ENCODE peak calls at places on chromosomes 13 and 19, in ten cellular contexts. P is neural progenitor cell, Y is dorsolateral prefrontal cortex, D is transverse colon, K is activated B cell treated with CpG ODN at 0.5 μM for 24 hours, F is hepatocyte, L is ovary, H is tibial artery, Z is epithelial cell of esophagus, V is Calu3. Q is an unnamed sample.

GRCh38 chr13:92602560-92602959 is 624.0 kb upstream of the GPC6 start:
- DNase-seq in P (no peak), Y (no peak), D (no peak), K (no peak), F (no peak), L (no peak), H (no peak), Z (peak; percentile 27), V (no peak), Q (no peak)

GRCh38 chr13:20616059-20616797 is 49.3 kb downstream of the IFT88 start:
- DNase-seq in P (no peak), Y (no peak), D (no peak), K (no peak), F (no peak), L (no peak), H (no peak), Z (peak; percentile 83), V (no peak), Q (no peak)

GRCh38 chr13:41930154-41930553 is 30.8 kb downstream of the VWA8 start:
- DNase-seq in P (no peak), Y (no peak), D (no peak), K (no peak), F (no peak), L (no peak), H (no peak), Z (no peak), V (no peak), Q (no peak)

GRCh38 chr13:99750951-99751350 is 220.6 kb downstream of the ZIC5 start:
- DNase-seq in P (no peak), Y (no peak), D (no peak), K (no peak), F (no peak), L (no peak), H (no peak), Z (no peak), V (no peak), Q (no peak)

GRCh38 chr13:99558570-99559180 is 57.4 kb downstream of the TM9SF2 start:
- DNase-seq in P (no peak), Y (no peak), D (no peak), K (no peak), F (no peak), L (no peak), H (no peak), Z (no peak), V (no peak), Q (no peak)

GRCh38 chr19:49758292-49758691 is 4.8 kb downstream of the TSKS start:
- DNase-seq in P (no peak), Y (no peak), D (no peak), K (no peak), F (no peak), L (peak; percentile 56), H (no peak), Z (peak; percentile 24), V (no peak), Q (no peak)

GRCh38 chr13:112445411-112446271 is 69.5 kb downstream of the SPACA7 start:
- DNase-seq in P (no peak), Y (no peak), D (no peak), K (no peak), F (no peak), L (no peak), H (peak; percentile 24), Z (no peak), V (no peak), Q (peak; percentile 76)

GRCh38 chr13:42043676-42044075 is 4.8 kb upstream of the DGKH start:
- DNase-seq in P (no peak), Y (no peak), D (no peak), K (no peak), F (no peak), L (no peak), H (no peak), Z (no peak), V (no peak), Q (no peak)

GRCh38 chr13:59603646-59604045 is 560.1 kb downstream of the DIAPH3 start:
- DNase-seq in P (no peak), Y (no peak), D (no peak), K (no peak), F (no peak), L (no peak), H (no peak), Z (no peak), V (no peak), Q (no peak)

GRCh38 chr13:44679602-44680001 is 103.5 kb upstream of the TSC22D1 start:
- DNase-seq in P (no peak), Y (no peak), D (no peak), K (no peak), F (no peak), L (no peak), H (no peak), Z (no peak), V (no peak), Q (no peak)

GRCh38 chr19:1256646-1257474 is 8.5 kb downstream of the MIDN start:
- DNase-seq in P (no peak), Y (no peak), D (peak; percentile 16), K (no peak), F (no peak), L (no peak), H (no peak), Z (no peak), V (no peak), Q (no peak)

GRCh38 chr19:15629003-15629880 is 11.5 kb upstream of the CYP4F3 start:
- DNase-seq in P (peak; percentile 5), Y (peak; percentile 76), D (peak; percentile 92), K (peak; percentile 78), F (no peak), L (peak; percentile 79), H (peak; percentile 79), Z (peak; percentile 75), V (peak; percentile 87), Q (peak; percentile 90)

GRCh38 chr13:89584058-89584457 is 1763.4 kb upstream of the MIR17HG start:
- DNase-seq in P (no peak), Y (no peak), D (no peak), K (no peak), F (no peak), L (no peak), H (no peak), Z (no peak), V (no peak), Q (no peak)

GRCh38 chr13:65453982-65454381 is 1776.2 kb downstream of the PCDH9 start:
- DNase-seq in P (no peak), Y (no peak), D (no peak), K (no peak), F (no peak), L (no peak), H (no peak), Z (no peak), V (no peak), Q (no peak)

GRCh38 chr19:2962018-2962670 is 15.2 kb upstream of the TLE6 start:
- DNase-seq in P (peak; percentile 95), Y (no peak), D (peak; percentile 47), K (no peak), F (peak; percentile 93), L (peak; percentile 50), H (no peak), Z (peak; percentile 81), V (peak; percentile 59), Q (peak; percentile 86)

GRCh38 chr19:34276614-34277013 is 22.3 kb downstream of the GARRE1 start:
- DNase-seq in P (no peak), Y (no peak), D (no peak), K (no peak), F (no peak), L (no peak), H (no peak), Z (no peak), V (no peak), Q (no peak)

GRCh38 chr13:77349365-77349764 is 22.5 kb upstream of the MYCBP2 start:
- DNase-seq in P (no peak), Y (no peak), D (no peak), K (no peak), F (no peak), L (no peak), H (no peak), Z (no peak), V (no peak), Q (no peak)

GRCh38 chr19:58519087-58519354 is 589 bp downstream of the ZBTB45 start:
- DNase-seq in P (peak; percentile 89), Y (peak; percentile 52), D (peak; percentile 70), K (peak; percentile 28), F (peak; percentile 90), L (peak; percentile 71), H (peak; percentile 79), Z (peak; percentile 81), V (peak; percentile 81), Q (peak; percentile 89)
- TF ChIP-seq CTCF in P (peak; percentile 55), Y (peak; percentile 44), D (no peak), K (no peak), F (peak; percentile 65), L (no peak), H (no peak), Z (peak; percentile 79), V (no peak), Q (peak; percentile 57)

GRCh38 chr13:63048648-63049047 is 1633.0 kb upstream of the PCDH20 start:
- DNase-seq in P (no peak), Y (no peak), D (no peak), K (no peak), F (no peak), L (no peak), H (no peak), Z (no peak), V (no peak), Q (no peak)
- TF ChIP-seq CTCF in P (peak; percentile 35), Y (no peak), D (no peak), K (no peak), F (no peak), L (no peak), H (no peak), Z (no peak), V (no peak), Q (peak; percentile 49)

GRCh38 chr19:4723465-4724251 is at the start of gene DPP9:
- DNase-seq in P (peak; percentile 99), Y (peak; percentile 93), D (peak; percentile 97), K (peak; percentile 92), F (peak; percentile 99), L (peak; percentile 94), H (peak; percentile 98), Z (peak; percentile 99), V (peak; percentile 93), Q (peak; percentile 98)
- TF ChIP-seq CTCF in P (peak; percentile 13), Y (peak; percentile 34), D (peak; percentile 71), K (no peak), F (no peak), L (peak; percentile 67), H (peak; percentile 29), Z (peak; percentile 36), V (no peak), Q (peak; percentile 31)

GRCh38 chr19:11260996-11261395 is 1.3 kb downstream of the DOCK6 start:
- DNase-seq in P (no peak), Y (no peak), D (no peak), K (no peak), F (no peak), L (no peak), H (no peak), Z (no peak), V (no peak), Q (no peak)

GRCh38 chr19:11264452-11265176 is 2.3 kb upstream of the DOCK6 start:
- DNase-seq in P (no peak), Y (no peak), D (peak; percentile 88), K (no peak), F (peak; percentile 77), L (no peak), H (no peak), Z (peak; percentile 87), V (peak; percentile 90), Q (no peak)

GRCh38 chr19:11261431-11261901 is 858 bp downstream of the DOCK6 start:
- DNase-seq in P (peak; percentile 42), Y (no peak), D (no peak), K (no peak), F (no peak), L (peak; percentile 57), H (no peak), Z (no peak), V (no peak), Q (no peak)

GRCh38 chr19:11263726-11264125 is 1.4 kb upstream of the DOCK6 start:
- DNase-seq in P (no peak), Y (no peak), D (no peak), K (no peak), F (no peak), L (no peak), H (no peak), Z (no peak), V (no peak), Q (no peak)

GRCh38 chr19:11261902-11262839 is at the start of gene DOCK6:
- DNase-seq in P (peak; percentile 80), Y (no peak), D (peak; percentile 69), K (peak; percentile 37), F (peak; percentile 76), L (peak; percentile 66), H (no peak), Z (no peak), V (peak; percentile 49), Q (no peak)
- TF ChIP-seq CTCF in P (peak; percentile 59), Y (no peak), D (peak; percentile 49), K (no peak), F (peak; percentile 64), L (no peak), H (peak; percentile 33), Z (peak; percentile 8), V (no peak), Q (peak; percentile 56)

Q was measured in osteocyte.